ENCODE peak calls at places on chromosomes 1 and 21, in four cellular contexts. H, R, B and F are unnamed samples.

GRCh38 chr1:198788561-198789064 is 149.8 kb downstream of the PTPRC start:
- DNase-seq in H (peak), R (no peak), B (no peak), F (no peak)

GRCh38 chr1:229694053-229694693 is 68.1 kb downstream of the URB2 start:
- DNase-seq in H (peak), B (peak), R (peak), F (peak)

GRCh38 chr1:50236656-50237055 is 127.9 kb downstream of the ELAVL4 start:
- DNase-seq in R (no peak), B (no peak), H (no peak), F (no peak)

GRCh38 chr1:234583755-234584430 is 26.1 kb downstream of the IRF2BP2 start:
- DNase-seq in H (no peak), R (peak), B (no peak), F (peak)

GRCh38 chr1:63888984-63889383 is 115.2 kb downstream of the ROR1 start:
- DNase-seq in H (no peak), R (no peak), B (no peak), F (no peak)

GRCh38 chr1:45089711-45090110 is 77.7 kb downstream of the UROD start:
- DNase-seq in R (no peak), B (no peak), H (no peak), F (no peak)

GRCh38 chr1:184524248-184524647 is 137.4 kb downstream of the C1orf21 start:
- DNase-seq in R (no peak), B (no peak), H (peak), F (no peak)

GRCh38 chr1:22835920-22836319 is 125.3 kb downstream of the EPHB2 start:
- DNase-seq in R (no peak), H (no peak), B (no peak), F (no peak)

GRCh38 chr21:35585155-35585554 is 475.2 kb downstream of the SETD4 start:
- DNase-seq in B (no peak), H (peak), R (no peak), F (no peak)

GRCh38 chr1:99490031-99490430 is 155.9 kb upstream of the PALMD start:
- DNase-seq in B (no peak), H (no peak), R (no peak), F (no peak)

GRCh38 chr1:166197141-166197540 is 30.3 kb upstream of the FAM78B start:
- DNase-seq in B (no peak), H (no peak), R (no peak), F (no peak)

GRCh38 chr1:26533951-26534514 is 4.5 kb downstream of the RPS6KA1 start:
- DNase-seq in H (no peak), R (no peak), B (no peak), F (no peak)

GRCh38 chr1:31736675-31737074 is 27.5 kb downstream of the ADGRB2 start:
- DNase-seq in R (no peak), B (no peak), H (no peak), F (no peak)

GRCh38 chr1:2250721-2251281 is 22.7 kb downstream of the SKI start:
- DNase-seq in R (no peak), B (no peak), H (no peak), F (no peak)

GRCh38 chr1:73401666-73402065 is 796.3 kb downstream of the LRRIQ3 start:
- DNase-seq in H (no peak), B (no peak), R (no peak), F (no peak)

GRCh38 chr1:245046764-245047163 is 108.0 kb upstream of the KIF26B start:
- DNase-seq in H (no peak), B (no peak), R (no peak), F (no peak)

DNA sequence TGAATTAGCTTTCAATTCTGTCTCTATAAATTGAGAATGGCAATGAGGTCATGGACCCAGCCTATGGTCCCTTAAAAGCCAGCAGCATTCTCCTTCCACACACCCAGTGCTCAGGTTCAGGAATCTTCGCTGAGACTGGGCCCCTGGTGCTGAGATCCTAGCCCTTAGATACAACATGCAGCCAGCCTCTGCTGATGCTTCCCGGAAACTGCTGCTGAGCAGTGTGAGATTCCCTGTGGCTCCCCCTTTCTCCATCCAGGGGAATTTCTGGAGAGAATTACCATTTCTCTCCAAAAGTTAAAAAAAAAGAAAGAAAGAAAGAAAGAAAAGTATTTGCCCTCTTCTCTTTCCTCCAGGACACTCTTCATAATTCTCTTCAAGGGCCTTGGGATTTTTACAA is 31.7 kb upstream of the RALGPS2 start:
- DNase-seq in B (no peak), H (no peak), R (no peak), F (no peak)
- TF ChIP-seq CTCF in B (peak), H (no peak), R (no peak), F (no peak)

GRCh38 chr1:77825356-77825709 is 45.9 kb downstream of the MIGA1 start:
- DNase-seq in H (peak), B (no peak), R (peak), F (no peak)
- TF ChIP-seq CTCF in H (no peak), B (peak), R (peak), F (no peak)

GRCh38 chr1:204480515-204480914 is 14.1 kb downstream of the PIK3C2B start:
- DNase-seq in H (no peak), B (no peak), R (no peak), F (no peak)
- TF ChIP-seq CTCF in H (no peak), B (no peak), R (no peak), F (no peak)

GRCh38 chr1:7366955-7367665 is 404.0 kb upstream of the VAMP3 start:
- DNase-seq in R (no peak), B (peak), H (no peak), F (no peak)
- TF ChIP-seq CTCF in R (no peak), B (no peak), H (no peak), F (no peak)

DNA sequence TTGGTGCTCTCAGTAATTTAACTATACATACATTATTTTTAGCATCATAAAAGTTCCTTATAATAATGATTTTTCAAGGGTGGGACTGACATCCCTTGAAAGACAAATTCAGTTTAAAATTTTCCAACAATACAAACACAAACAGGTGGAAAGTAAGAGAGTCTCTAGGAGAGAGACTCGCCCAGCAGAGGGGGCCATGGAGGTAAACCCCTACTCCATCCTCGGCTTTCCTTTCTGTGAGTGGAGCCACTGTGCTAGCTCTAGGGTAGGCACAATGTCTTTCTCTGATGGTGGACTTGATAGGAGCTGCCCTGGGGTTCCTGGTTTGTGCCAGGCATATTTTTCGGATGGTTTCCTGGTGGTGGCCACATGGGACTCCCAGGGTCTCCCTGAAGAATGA is 8.3 kb downstream of the CSMD2 start:
- DNase-seq in B (no peak), R (no peak), H (no peak), F (no peak)
- TF ChIP-seq CTCF in B (no peak), R (no peak), H (no peak), F (no peak)

GRCh38 chr1:98044071-98044697 is 123.3 kb upstream of the DPYD start:
- DNase-seq in H (peak), B (no peak), R (no peak), F (no peak)
- TF ChIP-seq CTCF in H (no peak), B (no peak), R (no peak), F (no peak)